ENCODE peak calls at places on chromosomes 16 and 17, in eight cellular contexts. S is testis, Z is progenitor cell of endocrine pancreas, V is AG09319, A is hepatocyte, U is cardiac fibroblast, G is OCI-LY7, K is esophagus muscularis mucosa. C is an unnamed sample.

GRCh38 chr17:56771975-56772374 is 61.7 kb downstream of the C17orf67 start:
- DNase-seq in S (no peak), Z (no peak), V (no peak), A (no peak), U (no peak), G (no peak), K (no peak), C (no peak)

GRCh38 chr17:59126809-59127417 is 20.2 kb upstream of the TRIM37 start:
- DNase-seq in S (no peak), Z (no peak), V (no peak), A (no peak), U (no peak), G (no peak), K (no peak), C (no peak)

GRCh38 chr16:81614654-81615359 is 164.3 kb upstream of the PLCG2 start:
- DNase-seq in S (no peak), Z (no peak), V (no peak), A (no peak), U (no peak), G (no peak), K (no peak), C (no peak)

GRCh38 chr17:29613856-29614255 is 8.9 kb downstream of the CORO6 start:
- DNase-seq in S (no peak), Z (no peak), V (no peak), A (no peak), U (no peak), G (no peak), K (no peak), C (no peak)

GRCh38 chr17:48626470-48627241 is 498 bp upstream of the HOXB9 start:
- DNase-seq in S (no peak), Z (no peak), V (no peak), A (peak; percentile 72), U (no peak), G (no peak), K (no peak), C (peak; percentile 71)

GRCh38 chr17:72510454-72511016 is 389.7 kb downstream of the SOX9 start:
- DNase-seq in S (no peak), Z (no peak), V (no peak), A (no peak), U (peak; percentile 42), G (peak; percentile 96), K (no peak), C (no peak)

GRCh38 chr17:79042421-79043190 is 18.6 kb downstream of the C1QTNF1 start:
- DNase-seq in S (peak; percentile 81), Z (no peak), V (no peak), A (no peak), U (peak; percentile 78), G (peak; percentile 63), K (no peak), C (peak; percentile 67)

GRCh38 chr16:728131-728889 is 1.4 kb downstream of the HAGHL start:
- DNase-seq in S (peak; percentile 78), Z (no peak), V (no peak), A (peak; percentile 85), U (peak; percentile 82), G (peak; percentile 85), K (no peak), C (peak; percentile 93)

GRCh38 chr17:5438716-5439445 is at the start of gene C1QBP:
- DNase-seq in S (peak; percentile 94), Z (peak; percentile 95), V (peak; percentile 81), A (peak; percentile 96), U (peak; percentile 94), G (peak; percentile 96), K (peak; percentile 95), C (peak; percentile 96)

GRCh38 chr17:78117027-78117981 is 11.3 kb downstream of the TMC6 start:
- DNase-seq in S (no peak), Z (peak; percentile 64), V (no peak), A (no peak), U (no peak), G (peak; percentile 54), K (no peak), C (peak; percentile 22)

GRCh38 chr17:77428020-77428781 is 287.4 kb downstream of the SEC14L1 start:
- DNase-seq in S (no peak), Z (no peak), V (no peak), A (no peak), U (no peak), G (peak; percentile 85), K (no peak), C (no peak)

GRCh38 chr17:78013683-78014467 is 55.4 kb downstream of the TNRC6C start:
- DNase-seq in S (peak; percentile 77), Z (no peak), V (peak; percentile 64), A (peak; percentile 82), U (peak; percentile 91), G (peak; percentile 79), K (no peak), C (peak; percentile 53)

GRCh38 chr17:44084921-44085320 is 14.4 kb downstream of the G6PC3 start:
- DNase-seq in S (no peak), Z (no peak), V (no peak), A (no peak), U (no peak), G (no peak), K (no peak), C (no peak)

GRCh38 chr17:46943511-46944393 is 20.8 kb downstream of the GOSR2 start:
- DNase-seq in S (peak; percentile 62), Z (no peak), V (no peak), A (peak; percentile 45), U (peak; percentile 36), G (no peak), K (no peak), C (no peak)

GRCh38 chr17:13182854-13183253 is 165.0 kb upstream of the ELAC2 start:
- DNase-seq in S (no peak), Z (peak; percentile 55), V (no peak), A (no peak), U (no peak), G (no peak), K (no peak), C (no peak)

GRCh38 chr17:50779747-50780363 is 12.5 kb upstream of the ANKRD40CL start:
- DNase-seq in S (no peak), Z (no peak), V (no peak), A (no peak), U (no peak), G (no peak), K (no peak), C (no peak)

GRCh38 chr17:78806451-78806850 is 24.4 kb upstream of the CYTH1 start:
- DNase-seq in S (no peak), Z (no peak), V (no peak), A (no peak), U (no peak), G (no peak), K (no peak), C (no peak)

GRCh38 chr17:65550758-65551157 is 10.7 kb downstream of the AXIN2 start:
- DNase-seq in S (no peak), Z (no peak), V (no peak), A (no peak), U (no peak), G (no peak), K (no peak), C (no peak)

GRCh38 chr17:81579821-81580321 is 27.7 kb upstream of the FAAP100 start:
- DNase-seq in S (no peak), Z (no peak), V (no peak), A (no peak), U (peak; percentile 72), G (no peak), K (no peak), C (no peak)

GRCh38 chr16:17828012-17828411 is 357.3 kb upstream of the XYLT1 start:
- DNase-seq in S (no peak), Z (no peak), V (peak; percentile 34), A (peak; percentile 46), U (peak; percentile 41), G (no peak), K (no peak), C (no peak)

GRCh38 chr16:71428883-71429282 is 13.0 kb downstream of the TLE7 start:
- DNase-seq in S (no peak), Z (no peak), V (no peak), A (no peak), U (peak; percentile 48), G (no peak), K (no peak), C (no peak)

GRCh38 chr17:2508035-2508434 is 3.7 kb downstream of the METTL16 start:
- DNase-seq in S (no peak), Z (no peak), V (no peak), A (no peak), U (no peak), G (no peak), K (no peak), C (no peak)

GRCh38 chr17:15269690-15270089 is 4.6 kb upstream of the PMP22 start:
- DNase-seq in S (no peak), Z (no peak), V (no peak), A (no peak), U (peak; percentile 75), G (no peak), K (no peak), C (no peak)

GRCh38 chr16:56419740-56420548 is 5.4 kb downstream of the AMFR start:
- DNase-seq in S (no peak), Z (no peak), V (no peak), A (no peak), U (no peak), G (no peak), K (no peak), C (no peak)
- TF ChIP-seq CTCF in S (no peak), Z (peak; percentile 17), V (no peak), A (no peak), U (no peak), G (peak; percentile 57), K (no peak), C (no peak)

GRCh38 chr17:76189741-76190140 is 48.7 kb upstream of the FOXJ1 start:
- DNase-seq in S (no peak), Z (no peak), V (no peak), A (no peak), U (no peak), G (no peak), K (no peak), C (no peak)
- TF ChIP-seq CTCF in S (no peak), Z (no peak), V (no peak), A (no peak), U (no peak), G (peak; percentile 29), K (no peak), C (no peak)

GRCh38 chr16:30670072-30670824 is 12.0 kb downstream of the FBRS start:
- DNase-seq in S (no peak), Z (no peak), V (no peak), A (no peak), U (no peak), G (no peak), K (no peak), C (no peak)
- TF ChIP-seq CTCF in S (no peak), Z (no peak), V (no peak), A (no peak), U (no peak), G (no peak), K (no peak), C (no peak)

DNA sequence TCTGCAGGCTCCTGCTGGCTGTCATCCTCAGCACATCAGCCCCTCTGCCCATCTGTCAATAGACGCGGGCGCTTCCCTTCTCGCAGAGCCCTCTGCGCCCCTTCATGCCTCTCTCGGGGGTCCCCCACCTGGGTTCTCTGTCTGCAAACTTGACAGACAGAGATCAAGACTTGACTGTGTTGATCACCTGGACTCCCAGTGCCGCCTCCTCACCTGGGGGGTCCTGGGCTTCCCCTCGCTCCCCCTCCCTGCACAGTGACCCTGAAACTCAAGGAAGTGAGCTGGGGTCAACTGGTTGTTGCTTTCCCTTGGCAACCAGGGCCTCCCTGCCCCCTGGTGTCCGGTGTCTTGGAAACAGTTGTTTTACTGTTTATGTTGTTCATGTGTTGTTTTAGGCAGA is 31.9 kb downstream of the RNF213 start:
- DNase-seq in S (no peak), Z (no peak), V (no peak), A (no peak), U (peak; percentile 13), G (no peak), K (no peak), C (no peak)
- TF ChIP-seq CTCF in S (no peak), Z (no peak), V (no peak), A (no peak), U (no peak), G (no peak), K (no peak), C (no peak)

GRCh38 chr17:70100983-70101382 is 26.0 kb downstream of the KCNJ16 start:
- DNase-seq in S (no peak), Z (no peak), V (no peak), A (no peak), U (no peak), G (no peak), K (no peak), C (no peak)
- TF ChIP-seq CTCF in S (no peak), Z (no peak), V (peak; percentile 20), A (no peak), U (no peak), G (peak; percentile 45), K (no peak), C (no peak)

C was measured in GM20000.